ENCODE peak calls at places on chromosomes 13 and 19, in five cellular contexts. S is effector memory CD4-positive, alpha-beta T cell; O is endodermal cell; U is NCI-H345; F is activated CD8-positive, alpha-beta memory T cell treated with anti-CD3 and anti-CD28 coated beads for 1 hour. L is an unnamed sample.

GRCh38 chr19:19642506-19643157 is 825 bp downstream of the GMIP start:
- DNase-seq in S (peak), O (peak), U (no peak), F (no peak), L (peak)

GRCh38 chr19:17610384-17610783 is 54.9 kb downstream of the COLGALT1 start:
- DNase-seq in S (no peak), O (no peak), U (no peak), F (no peak), L (peak)

GRCh38 chr13:112752711-112753541 is 63.1 kb downstream of the ATP11A start:
- DNase-seq in S (no peak), O (no peak), U (no peak), F (no peak), L (peak)

GRCh38 chr13:43304945-43305344 is 281.6 kb downstream of the DNAJC15 start:
- DNase-seq in S (no peak), O (peak), U (no peak), F (no peak), L (no peak)

GRCh38 chr13:44103721-44104490 is 224.2 kb downstream of the LACC1 start:
- DNase-seq in S (no peak), O (no peak), U (no peak), F (no peak), L (no peak)

GRCh38 chr13:100828226-100828625 is 153.6 kb upstream of the TMTC4 start:
- DNase-seq in S (no peak), O (peak), U (no peak), F (no peak), L (no peak)

GRCh38 chr19:39554701-39555311 is 14.8 kb upstream of the EID2 start:
- DNase-seq in S (no peak), O (no peak), U (no peak), F (no peak), L (no peak)

GRCh38 chr19:33373701-33374405 is at the start of gene CEBPG:
- DNase-seq in S (no peak), O (no peak), U (peak), F (peak), L (peak)

GRCh38 chr13:40352385-40352778 is 314.1 kb downstream of the FOXO1 start:
- DNase-seq in S (no peak), O (no peak), U (no peak), F (no peak), L (no peak)